ENCODE peak calls at places on chromosomes 13 and 19, in five cellular contexts. C is transverse colon; K is WTC11; M is activated CD4-positive, alpha-beta T cell treated with anti-CD3 and anti-CD28 coated beads, Interleukin-2, amount 50 U/mL, for 48 hours; F is GOT3. Z is an unnamed sample.

GRCh38 chr13:67227131-67227983 is 2.8 kb downstream of the PCDH9 start:
- DNase-seq in C (no peak), K (no peak), M (no peak), F (no peak), Z (no peak)

GRCh38 chr13:44667950-44668349 is 91.8 kb upstream of the TSC22D1 start:
- DNase-seq in C (no peak), K (no peak), M (no peak), F (no peak), Z (no peak)

GRCh38 chr19:18990128-18990708 is 43.1 kb downstream of the SUGP2 start:
- DNase-seq in C (no peak), K (no peak), M (no peak), F (no peak), Z (no peak)

GRCh38 chr13:69274231-69274630 is 833.4 kb upstream of the ATXN8OS start:
- DNase-seq in C (no peak), K (no peak), M (no peak), F (no peak), Z (no peak)

GRCh38 chr19:21891086-21891485 is 55.1 kb upstream of the ZNF43 start:
- DNase-seq in C (no peak), K (no peak), M (no peak), F (no peak), Z (no peak)

GRCh38 chr19:50549059-50549926 is 18.9 kb downstream of the LRRC4B start:
- DNase-seq in C (no peak), K (no peak), M (no peak), F (no peak), Z (no peak)

GRCh38 chr19:41001243-41001971 is 10.3 kb downstream of the CYP2B6 start:
- DNase-seq in C (no peak), K (peak), M (no peak), F (no peak), Z (no peak)

GRCh38 chr19:798415-799075 is 1.3 kb downstream of the PTBP1 start:
- DNase-seq in C (peak), K (no peak), M (no peak), F (no peak), Z (peak)

GRCh38 chr13:108322206-108322824 is 52.8 kb downstream of the TNFSF13B start:
- DNase-seq in C (no peak), K (no peak), M (no peak), F (no peak), Z (no peak)

GRCh38 chr19:10419646-10420443 is 493 bp upstream of the PDE4A start:
- DNase-seq in C (no peak), K (peak), M (peak), F (no peak), Z (no peak)

GRCh38 chr13:28117689-28118377 is 17.5 kb upstream of the FLT3 start:
- DNase-seq in C (peak), K (no peak), M (no peak), F (no peak), Z (peak)

GRCh38 chr13:106619688-106620555 is 52.0 kb upstream of the ARGLU1 start:
- DNase-seq in C (peak), K (peak), M (peak), F (no peak), Z (peak)

GRCh38 chr19:13788991-13789390 is 6.3 kb upstream of the ZSWIM4 start:
- DNase-seq in C (peak), K (no peak), M (no peak), F (no peak), Z (no peak)

GRCh38 chr19:7191946-7192691 is 102.1 kb downstream of the INSR start:
- DNase-seq in C (peak), K (no peak), M (peak), F (no peak), Z (no peak)

GRCh38 chr13:107834717-107835116 is 380.6 kb downstream of the LIG4 start:
- DNase-seq in C (no peak), K (no peak), M (no peak), F (no peak), Z (no peak)

GRCh38 chr19:13712767-13713201 is 51.5 kb upstream of the MRI1 start:
- DNase-seq in C (no peak), K (no peak), M (no peak), F (no peak), Z (no peak)

GRCh38 chr13:97889803-97890202 is 63.7 kb upstream of the IPO5 start:
- DNase-seq in C (no peak), K (no peak), M (no peak), F (no peak), Z (no peak)

GRCh38 chr19:6866646-6867255 is 20.6 kb upstream of the ADGRE1 start:
- DNase-seq in C (peak), K (no peak), M (no peak), F (no peak), Z (no peak)

Z was measured in left colon.